ENCODE peak calls at places on chromosomes 5 and 9, in eight cellular contexts. N is PC-9, S is RWPE1, J is PC-3, H is kidney, M is heart right ventricle, W is SK-N-SH, D is lower lobe of right lung. L is an unnamed sample.

GRCh38 chr5:58629190-58630159 is 46.6 kb downstream of the RAB3C start:
- DNase-seq in N (no peak), S (no peak), J (no peak), H (no peak), M (no peak), W (peak), D (no peak), L (no peak)

GRCh38 chr9:114284316-114285060 is 38.4 kb upstream of the ORM1 start:
- DNase-seq in N (no peak), S (no peak), J (no peak), H (peak), M (no peak), W (no peak), D (peak), L (no peak)

GRCh38 chr5:153831976-153832375 is 206.7 kb downstream of the FAM114A2 start:
- DNase-seq in N (no peak), S (peak), J (peak), H (no peak), M (no peak), W (peak), D (no peak), L (peak)

GRCh38 chr9:128634651-128635262 is 21.9 kb downstream of the DYNC2I2 start:
- DNase-seq in N (no peak), S (no peak), J (no peak), H (peak), M (no peak), W (peak), D (no peak), L (no peak)

GRCh38 chr5:83097582-83098265 is 20.4 kb downstream of the XRCC4 start:
- DNase-seq in N (no peak), S (no peak), J (peak), H (no peak), M (no peak), W (no peak), D (no peak), L (no peak)

GRCh38 chr5:84637662-84638375 is 253.1 kb upstream of the EDIL3 start:
- DNase-seq in N (no peak), S (no peak), J (no peak), H (no peak), M (no peak), W (no peak), D (no peak), L (no peak)

GRCh38 chr9:132631280-132631679 is 38.5 kb downstream of the DDX31 start:
- DNase-seq in N (peak), S (peak), J (peak), H (no peak), M (no peak), W (no peak), D (no peak), L (peak)

GRCh38 chr9:110626109-110626829 is 42.3 kb upstream of the MUSK start:
- DNase-seq in N (no peak), S (no peak), J (peak), H (no peak), M (no peak), W (no peak), D (no peak), L (peak)

GRCh38 chr5:108727154-108727638 is 20.5 kb upstream of the FER start:
- DNase-seq in N (peak), S (peak), J (no peak), H (no peak), M (no peak), W (no peak), D (peak), L (no peak)

GRCh38 chr5:72046106-72046505 is 61.2 kb upstream of the MAP1B start:
- DNase-seq in N (no peak), S (no peak), J (no peak), H (no peak), M (no peak), W (no peak), D (no peak), L (no peak)

GRCh38 chr5:173301695-173302545 is 26.3 kb downstream of the STC2 start:
- DNase-seq in N (no peak), S (no peak), J (no peak), H (peak), M (no peak), W (no peak), D (no peak), L (no peak)

GRCh38 chr9:17135578-17135904 is 701 bp downstream of the CNTLN start:
- DNase-seq in N (no peak), S (no peak), J (peak), H (no peak), M (no peak), W (no peak), D (peak), L (peak)

GRCh38 chr9:6014668-6015270 is 655 bp downstream of the RANBP6 start:
- DNase-seq in N (no peak), S (peak), J (peak), H (no peak), M (no peak), W (no peak), D (no peak), L (peak)

GRCh38 chr9:113345165-113345564 is 4.2 kb upstream of the BSPRY start:
- DNase-seq in N (no peak), S (no peak), J (no peak), H (no peak), M (no peak), W (no peak), D (no peak), L (no peak)

GRCh38 chr9:33076031-33076359 is 479 bp downstream of the SMU1 start:
- DNase-seq in N (no peak), S (peak), J (no peak), H (no peak), M (no peak), W (no peak), D (no peak), L (peak)

GRCh38 chr9:128419061-128419925 is 1.4 kb upstream of the CERCAM start:
- DNase-seq in N (peak), S (no peak), J (peak), H (no peak), M (no peak), W (peak), D (no peak), L (no peak)

GRCh38 chr9:114281421-114282103 is 41.3 kb upstream of the ORM1 start:
- DNase-seq in N (no peak), S (no peak), J (no peak), H (peak), M (peak), W (peak), D (peak), L (no peak)

GRCh38 chr9:127188396-127188795 is 66.0 kb upstream of the ANGPTL2 start:
- DNase-seq in N (no peak), S (no peak), J (no peak), H (peak), M (no peak), W (no peak), D (peak), L (no peak)

GRCh38 chr9:36110434-36110833 is 26.1 kb upstream of the GLIPR2 start:
- DNase-seq in N (no peak), S (no peak), J (peak), H (no peak), M (no peak), W (no peak), D (no peak), L (no peak)

GRCh38 chr5:94433393-94434149 is 184.8 kb downstream of the KIAA0825 start:
- DNase-seq in N (peak), S (peak), J (peak), H (no peak), M (no peak), W (no peak), D (no peak), L (peak)

GRCh38 chr9:96686638-96687335 is 31.7 kb upstream of the PRXL2C start:
- DNase-seq in N (peak), S (peak), J (no peak), H (peak), M (peak), W (peak), D (peak), L (peak)

GRCh38 chr5:42767491-42768105 is 11.0 kb downstream of the CCDC152 start:
- DNase-seq in N (no peak), S (peak), J (peak), H (no peak), M (no peak), W (peak), D (no peak), L (peak)

GRCh38 chr9:99056876-99057664 is 47.8 kb upstream of the TGFBR1 start:
- DNase-seq in N (no peak), S (peak), J (peak), H (no peak), M (no peak), W (no peak), D (no peak), L (peak)

GRCh38 chr5:136686192-136686872 is 321.0 kb upstream of the TRPC7 start:
- DNase-seq in N (peak), S (peak), J (peak), H (no peak), M (no peak), W (no peak), D (no peak), L (peak)

GRCh38 chr5:53323943-53324642 is 156.3 kb upstream of the FST start:
- DNase-seq in N (peak), S (peak), J (peak), H (no peak), M (no peak), W (no peak), D (no peak), L (no peak)

GRCh38 chr5:108380531-108381021 is 1.3 kb downstream of the FBXL17 start:
- DNase-seq in N (peak), S (peak), J (peak), H (peak), M (peak), W (peak), D (peak), L (no peak)

GRCh38 chr5:133155326-133155969 is 103.6 kb downstream of the HSPA4 start:
- DNase-seq in N (no peak), S (no peak), J (no peak), H (no peak), M (no peak), W (no peak), D (no peak), L (no peak)

GRCh38 chr9:130541533-130541932 is 37.8 kb upstream of the FUBP3 start:
- DNase-seq in N (no peak), S (peak), J (peak), H (no peak), M (no peak), W (no peak), D (no peak), L (no peak)

GRCh38 chr5:133366966-133367365 is 245.4 kb downstream of the FSTL4 start:
- DNase-seq in N (no peak), S (no peak), J (no peak), H (no peak), M (no peak), W (no peak), D (no peak), L (no peak)

GRCh38 chr5:67350600-67351315 is 154.2 kb upstream of the CD180 start:
- DNase-seq in N (no peak), S (no peak), J (no peak), H (no peak), M (no peak), W (peak), D (no peak), L (no peak)

GRCh38 chr9:87812375-87813118 is 70.1 kb upstream of the SPATA31E1 start:
- DNase-seq in N (peak), S (peak), J (peak), H (no peak), M (no peak), W (peak), D (no peak), L (peak)

GRCh38 chr9:82252116-82252515 is 263.5 kb downstream of the SPATA31D1 start:
- DNase-seq in N (no peak), S (no peak), J (no peak), H (no peak), M (no peak), W (no peak), D (no peak), L (no peak)

GRCh38 chr9:37156781-37157356 is 36.5 kb downstream of the ZCCHC7 start:
- DNase-seq in N (no peak), S (no peak), J (peak), H (no peak), M (no peak), W (no peak), D (no peak), L (peak)

GRCh38 chr5:168747987-168748777 is 169.0 kb upstream of the PANK3 start:
- DNase-seq in N (peak), S (peak), J (peak), H (no peak), M (peak), W (peak), D (peak), L (no peak)

GRCh38 chr9:69215774-69216482 is 41.9 kb downstream of the TJP2 start:
- DNase-seq in N (no peak), S (no peak), J (no peak), H (no peak), M (no peak), W (no peak), D (no peak), L (no peak)

DNA sequence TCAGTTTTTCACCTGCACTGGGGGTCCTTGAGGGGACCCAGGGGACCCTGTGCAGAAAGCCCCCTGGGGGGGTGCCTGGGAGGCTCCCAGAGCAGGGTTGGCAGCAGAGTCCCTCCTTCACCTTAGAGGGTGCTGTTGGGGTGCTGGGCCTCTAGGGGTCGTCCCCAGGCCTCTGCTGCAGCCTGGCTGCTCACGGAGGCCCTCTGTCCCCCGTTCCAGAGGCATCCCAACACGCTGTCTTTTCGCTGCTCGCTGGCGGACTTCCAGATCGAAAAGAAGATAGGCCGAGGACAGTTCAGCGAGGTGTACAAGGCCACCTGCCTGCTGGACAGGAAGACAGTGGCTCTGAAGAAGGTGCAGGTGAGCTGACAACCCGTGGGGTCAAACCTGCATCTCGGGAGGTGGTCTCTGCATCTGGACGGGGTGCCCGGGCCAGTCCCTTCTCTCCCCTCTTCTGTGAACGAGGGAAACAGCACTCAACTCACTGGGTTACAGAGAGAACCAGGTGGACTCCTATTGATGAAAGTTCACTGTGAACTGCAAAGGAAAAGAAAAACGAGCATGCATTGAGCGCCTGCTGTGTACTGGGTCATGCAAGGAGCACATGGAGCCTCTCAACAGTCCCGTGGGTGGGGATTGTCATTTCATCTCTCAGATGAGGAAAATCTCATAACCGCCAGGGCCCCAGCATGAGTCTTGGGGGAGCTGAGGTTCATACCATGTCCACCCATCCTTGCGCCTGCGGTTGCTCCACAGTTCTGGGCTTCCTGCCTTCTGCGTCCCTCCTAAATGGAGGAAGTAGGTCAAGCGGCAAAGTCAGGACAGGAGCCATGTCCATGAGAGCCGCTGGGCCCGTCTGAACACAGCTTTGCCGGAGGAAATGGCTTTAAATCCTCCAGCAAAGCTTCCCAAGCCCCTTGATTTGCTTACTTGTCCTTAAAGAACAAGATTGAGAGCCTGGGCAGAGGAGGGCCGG is 54.8 kb downstream of the NEK6 start:
- DNase-seq in N (no peak), S (no peak), J (no peak), H (no peak), M (no peak), W (peak), D (no peak), L (no peak)
- TF ChIP-seq CTCF in N (no peak), S (no peak), J (no peak), H (no peak), M (no peak), W (peak), D (no peak), L (peak)

GRCh38 chr5:65481635-65482271 is at the start of gene ADAMTS6:
- DNase-seq in N (peak), S (peak), J (peak), H (peak), M (peak), W (peak), D (peak), L (peak)
- H3K27ac ChIP-seq in N (peak), S (peak), J (peak), H (peak), M (peak), W (peak), D (peak), L (peak)

DNA sequence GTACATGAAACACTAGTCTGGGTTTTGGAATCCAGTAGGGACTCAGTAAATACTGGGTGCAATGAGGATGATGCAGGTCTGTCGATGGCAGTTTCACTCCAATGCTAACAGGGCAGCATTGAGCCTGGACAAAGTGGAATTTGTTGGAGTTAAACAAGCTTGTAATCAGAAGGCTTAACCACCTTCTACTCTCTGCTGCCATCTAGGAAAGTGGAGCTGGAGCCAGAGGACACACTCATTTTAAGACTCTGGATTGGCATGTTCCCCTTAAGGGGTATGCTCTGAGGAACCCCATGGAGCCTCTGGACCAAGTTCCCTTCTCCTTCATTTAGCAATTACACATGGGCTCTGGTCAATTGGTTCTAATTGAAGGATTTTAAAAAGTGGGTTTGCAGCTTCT is 331.0 kb upstream of the ADAMTSL1 start:
- DNase-seq in N (no peak), S (no peak), J (peak), H (no peak), M (no peak), W (no peak), D (no peak), L (no peak)
- TF ChIP-seq CTCF in N (no peak), S (peak), J (peak), H (no peak), M (no peak), W (no peak), D (no peak), L (peak)

GRCh38 chr5:134568761-134569725 is 43.6 kb downstream of the JADE2 start:
- DNase-seq in N (peak), S (no peak), J (peak), H (peak), M (peak), W (peak), D (peak), L (no peak)

GRCh38 chr5:134568339-134568700 is 42.9 kb downstream of the JADE2 start:
- DNase-seq in N (no peak), S (no peak), J (no peak), H (peak), M (no peak), W (no peak), D (no peak), L (no peak)

GRCh38 chr5:134566741-134567221 is 41.3 kb downstream of the JADE2 start:
- DNase-seq in N (no peak), S (no peak), J (no peak), H (peak), M (no peak), W (no peak), D (no peak), L (no peak)

GRCh38 chr5:134566181-134566740 is 40.8 kb downstream of the JADE2 start:
- DNase-seq in N (no peak), S (no peak), J (no peak), H (peak), M (no peak), W (no peak), D (no peak), L (no peak)

GRCh38 chr5:134567651-134568338 is 42.3 kb downstream of the JADE2 start:
- DNase-seq in N (peak), S (no peak), J (no peak), H (peak), M (no peak), W (no peak), D (peak), L (no peak)
- H3K27ac ChIP-seq in N (no peak), S (peak), J (no peak), H (no peak), M (peak), W (peak), D (peak), L (no peak)

DNA sequence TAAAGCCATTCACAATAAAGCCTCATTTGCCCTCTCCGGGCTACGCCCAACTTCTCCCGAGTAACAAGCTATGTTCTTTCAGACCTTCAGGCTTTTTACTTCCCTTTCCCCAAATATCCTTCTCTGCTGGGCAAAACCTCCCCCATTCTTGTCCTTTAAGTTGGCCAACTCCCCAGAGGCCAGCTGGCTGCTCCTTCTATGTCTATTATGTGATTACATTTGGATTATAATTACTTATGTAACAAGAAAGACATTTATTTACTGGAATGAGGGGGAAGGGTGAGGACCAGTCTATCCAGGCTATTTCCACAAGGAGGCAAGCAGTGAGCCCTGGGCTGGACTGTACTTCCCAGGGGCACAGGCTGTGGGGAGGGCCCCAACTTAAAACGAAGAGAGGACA is 84.6 kb downstream of the GNAQ start:
- DNase-seq in N (peak), S (no peak), J (peak), H (no peak), M (no peak), W (no peak), D (peak), L (no peak)
- TF ChIP-seq CTCF in N (no peak), S (no peak), J (no peak), H (no peak), M (no peak), W (no peak), D (no peak), L (no peak)

GRCh38 chr9:70259512-70259802 is 679 bp downstream of the SMC5 start:
- DNase-seq in N (no peak), S (no peak), J (no peak), H (no peak), M (no peak), W (no peak), D (no peak), L (no peak)
- H3K27ac ChIP-seq in N (peak), S (peak), J (peak), H (peak), M (peak), W (peak), D (peak), L (peak)

DNA sequence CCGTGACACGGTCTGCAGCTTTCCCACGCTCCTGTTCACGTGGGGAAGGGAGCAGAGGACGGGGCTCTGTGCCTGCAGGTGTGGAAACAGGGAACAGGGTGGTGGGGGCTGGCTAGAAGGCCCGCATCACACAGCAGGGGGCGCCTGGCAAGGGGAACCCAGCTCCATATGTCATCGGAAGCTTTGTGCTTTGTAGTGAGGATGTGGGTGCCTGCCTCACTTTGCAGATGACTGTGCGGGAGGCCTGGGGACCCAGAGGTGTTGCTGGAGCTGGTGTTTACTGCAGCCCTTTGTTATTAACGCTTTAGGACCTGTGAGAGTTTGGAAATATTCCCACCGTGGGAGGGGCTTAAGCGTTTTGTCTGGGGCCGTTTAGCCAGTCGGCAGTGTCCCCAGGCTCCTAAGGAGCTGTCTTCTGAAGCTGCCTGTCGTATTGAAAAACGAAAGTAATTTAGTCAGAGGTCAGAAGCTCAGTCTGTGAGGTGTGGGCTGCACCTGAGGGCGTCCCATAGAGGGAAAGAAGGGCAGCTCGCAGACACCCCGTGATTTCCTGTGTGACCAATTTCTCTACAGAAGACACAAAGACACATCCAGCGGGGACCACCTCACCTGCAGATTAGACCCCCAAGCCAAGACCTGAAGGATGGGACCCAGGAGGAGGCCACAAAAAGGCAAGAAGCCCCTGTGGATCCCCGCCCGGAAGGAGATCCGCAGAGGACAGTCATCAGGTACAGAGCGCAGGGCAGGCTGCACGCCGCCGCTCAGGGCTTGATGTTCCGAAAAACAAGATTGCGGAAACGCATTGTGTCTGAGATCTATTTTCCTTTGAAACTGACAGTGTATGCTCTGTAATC is 9.1 kb downstream of the MAN1B1 start:
- DNase-seq in N (no peak), S (no peak), J (no peak), H (no peak), M (no peak), W (peak), D (peak), L (no peak)
- TF ChIP-seq CTCF in N (no peak), S (no peak), J (peak), H (no peak), M (no peak), W (peak), D (peak), L (peak)